ENCODE peak calls at places on chromosomes 1 and 21, in ten cellular contexts. V is iPS-NIHi11; Y is HCEC 1CT; X is fibroblast of pulmonary artery; C is suprapubic skin; S is brain microvascular endothelial cell; B is ureter; K is tibial nerve; Z is T-helper 17 cell; F is stimulated activated naive CD4-positive, alpha-beta T cell. D is an unnamed sample.

GRCh38 chr1:59290173-59290954 is 6.5 kb upstream of the FGGY start:
- DNase-seq in V (peak; percentile 55), Y (peak; percentile 54), X (peak; percentile 64), C (no peak), S (peak; percentile 35), B (no peak), K (no peak), Z (no peak), F (no peak), D (no peak)

GRCh38 chr21:44939532-44940115 is at the start of gene SLX9:
- DNase-seq in V (peak; percentile 98), Y (peak; percentile 78), X (peak; percentile 78), C (peak; percentile 85), S (no peak), B (peak; percentile 78), K (no peak), Z (peak; percentile 65), F (peak; percentile 82), D (peak; percentile 47)

GRCh38 chr1:11930571-11931445 is 3.7 kb upstream of the PLOD1 start:
- DNase-seq in V (no peak), Y (peak; percentile 77), X (peak; percentile 91), C (no peak), S (no peak), B (no peak), K (no peak), Z (no peak), F (no peak), D (no peak)

GRCh38 chr1:212256404-212256803 is 28.8 kb upstream of the PPP2R5A start:
- DNase-seq in V (no peak), Y (no peak), X (no peak), C (no peak), S (no peak), B (no peak), K (no peak), Z (no peak), F (peak; percentile 71), D (no peak)

GRCh38 chr1:184499626-184500025 is 112.8 kb downstream of the C1orf21 start:
- DNase-seq in V (no peak), Y (peak; percentile 32), X (no peak), C (no peak), S (no peak), B (no peak), K (no peak), Z (no peak), F (no peak), D (no peak)

GRCh38 chr1:67735806-67736627 is 51.0 kb downstream of the GADD45A start:
- DNase-seq in V (peak; percentile 26), Y (peak; percentile 87), X (peak; percentile 98), C (peak; percentile 82), S (peak; percentile 95), B (peak; percentile 80), K (peak; percentile 47), Z (no peak), F (peak; percentile 37), D (peak; percentile 78)

GRCh38 chr21:45979651-45980050 is 1.9 kb upstream of the COL6A1 start:
- DNase-seq in V (no peak), Y (no peak), X (no peak), C (no peak), S (no peak), B (peak; percentile 42), K (no peak), Z (no peak), F (no peak), D (no peak)

GRCh38 chr1:212104586-212105282 is 69.2 kb downstream of the DTL start:
- DNase-seq in V (no peak), Y (no peak), X (no peak), C (no peak), S (no peak), B (no peak), K (no peak), Z (no peak), F (no peak), D (no peak)